ENCODE peak calls at places on chromosomes 2 and 18, in four cellular contexts. One of them, this sample, is unnamed.
A peak's percentile ranks its signal among the peaks of the same experiment; 100 is the strongest.

GRCh38 chr2:157250836-157251235 is 6.7 kb upstream of the GALNT5 start:
- DNase-seq in fibroblast of the aortic adventitia: no peak
- DNase-seq in psoas muscle: no peak
- DNase-seq in endodermal cell: no peak
- DNase-seq in this sample: no peak

GRCh38 chr18:33472554-33472953 is 32.0 kb upstream of the CCDC178 start:
- DNase-seq in psoas muscle: no peak
- DNase-seq in endodermal cell: no peak
- DNase-seq in fibroblast of the aortic adventitia: no peak
- DNase-seq in this sample: no peak

GRCh38 chr2:235709124-235709813 is 215.4 kb downstream of the AGAP1 start:
- DNase-seq in fibroblast of the aortic adventitia: no peak
- DNase-seq in endodermal cell: no peak
- DNase-seq in psoas muscle: peak; percentile 30
- DNase-seq in this sample: no peak

GRCh38 chr2:36352024-36352398 is 3.6 kb upstream of the CRIM1 start:
- DNase-seq in endodermal cell: peak; percentile 66
- DNase-seq in psoas muscle: no peak
- DNase-seq in fibroblast of the aortic adventitia: peak; percentile 75
- DNase-seq in this sample: peak; percentile 67

GRCh38 chr2:237691200-237691907 is 64.0 kb downstream of the LRRFIP1 start:
- DNase-seq in endodermal cell: peak; percentile 83
- DNase-seq in psoas muscle: no peak
- DNase-seq in fibroblast of the aortic adventitia: no peak
- DNase-seq in this sample: peak; percentile 51

GRCh38 chr2:45681675-45682074 is 30.2 kb downstream of the PRKCE start:
- DNase-seq in fibroblast of the aortic adventitia: peak; percentile 81
- DNase-seq in psoas muscle: peak; percentile 48
- DNase-seq in endodermal cell: no peak
- DNase-seq in this sample: peak; percentile 74

GRCh38 chr2:218870984-218871344 is 9.7 kb upstream of the WNT10A start:
- DNase-seq in endodermal cell: peak; percentile 49
- DNase-seq in psoas muscle: peak; percentile 39
- DNase-seq in fibroblast of the aortic adventitia: no peak
- DNase-seq in this sample: no peak

GRCh38 chr18:62625019-62625418 is 90.3 kb upstream of the PHLPP1 start:
- DNase-seq in psoas muscle: no peak
- DNase-seq in endodermal cell: no peak
- DNase-seq in fibroblast of the aortic adventitia: peak; percentile 56
- DNase-seq in this sample: no peak

GRCh38 chr2:200773083-200773482 is 38.6 kb upstream of the BZW1 start:
- DNase-seq in psoas muscle: no peak
- DNase-seq in fibroblast of the aortic adventitia: no peak
- DNase-seq in endodermal cell: no peak
- DNase-seq in this sample: no peak

GRCh38 chr2:71465961-71466300 is 12.6 kb downstream of the DYSF start:
- DNase-seq in endodermal cell: no peak
- DNase-seq in psoas muscle: no peak
- DNase-seq in fibroblast of the aortic adventitia: no peak
- DNase-seq in this sample: no peak

GRCh38 chr2:174172802-174173355 is 75.5 kb downstream of the OLA1 start:
- DNase-seq in endodermal cell: no peak
- DNase-seq in psoas muscle: no peak
- DNase-seq in fibroblast of the aortic adventitia: no peak
- DNase-seq in this sample: no peak

GRCh38 chr2:188623995-188624643 is 332.4 kb downstream of the GULP1 start:
- DNase-seq in psoas muscle: no peak
- DNase-seq in endodermal cell: no peak
- DNase-seq in fibroblast of the aortic adventitia: peak; percentile 88
- DNase-seq in this sample: peak; percentile 94

GRCh38 chr2:43458002-43458628 is 137.7 kb downstream of the THADA start:
- DNase-seq in psoas muscle: no peak
- DNase-seq in endodermal cell: no peak
- DNase-seq in fibroblast of the aortic adventitia: peak; percentile 77
- DNase-seq in this sample: peak; percentile 89

GRCh38 chr2:95060446-95061118 is 35.1 kb downstream of the MAL start:
- DNase-seq in psoas muscle: no peak
- DNase-seq in endodermal cell: peak; percentile 31
- DNase-seq in fibroblast of the aortic adventitia: no peak
- DNase-seq in this sample: no peak

GRCh38 chr2:83022631-83023210 is 1436.4 kb downstream of the SUCLG1 start:
- DNase-seq in psoas muscle: no peak
- DNase-seq in endodermal cell: no peak
- DNase-seq in fibroblast of the aortic adventitia: no peak
- DNase-seq in this sample: peak; percentile 7

GRCh38 chr18:7084080-7084765 is 33.4 kb downstream of the LAMA1 start:
- DNase-seq in endodermal cell: no peak
- DNase-seq in fibroblast of the aortic adventitia: peak; percentile 31
- DNase-seq in psoas muscle: no peak
- DNase-seq in this sample: peak; percentile 66

GRCh38 chr2:1687254-1687653 is 57.1 kb downstream of the PXDN start:
- DNase-seq in psoas muscle: no peak
- DNase-seq in fibroblast of the aortic adventitia: no peak
- DNase-seq in endodermal cell: peak; percentile 49
- DNase-seq in this sample: no peak

GRCh38 chr2:218805627-218806026 is 23.7 kb downstream of the CYP27A1 start:
- DNase-seq in fibroblast of the aortic adventitia: peak; percentile 49
- DNase-seq in psoas muscle: no peak
- DNase-seq in endodermal cell: no peak
- DNase-seq in this sample: peak; percentile 71

GRCh38 chr2:20149703-20150030 is 75.3 kb downstream of the SDC1 start:
- DNase-seq in endodermal cell: peak; percentile 36
- DNase-seq in fibroblast of the aortic adventitia: no peak
- DNase-seq in psoas muscle: no peak
- DNase-seq in this sample: no peak

GRCh38 chr2:10341193-10341592 is 38.5 kb downstream of the HPCAL1 start:
- DNase-seq in psoas muscle: no peak
- DNase-seq in fibroblast of the aortic adventitia: no peak
- DNase-seq in endodermal cell: no peak
- DNase-seq in this sample: no peak

GRCh38 chr2:162085090-162085891 is 11.3 kb upstream of the DPP4 start:
- DNase-seq in psoas muscle: no peak
- DNase-seq in fibroblast of the aortic adventitia: peak; percentile 98
- DNase-seq in endodermal cell: no peak
- DNase-seq in this sample: peak; percentile 98

GRCh38 chr2:74548285-74548918 is 5.3 kb downstream of the LOXL3 start:
- DNase-seq in endodermal cell: no peak
- DNase-seq in psoas muscle: no peak
- DNase-seq in fibroblast of the aortic adventitia: no peak
- DNase-seq in this sample: no peak

DNA sequence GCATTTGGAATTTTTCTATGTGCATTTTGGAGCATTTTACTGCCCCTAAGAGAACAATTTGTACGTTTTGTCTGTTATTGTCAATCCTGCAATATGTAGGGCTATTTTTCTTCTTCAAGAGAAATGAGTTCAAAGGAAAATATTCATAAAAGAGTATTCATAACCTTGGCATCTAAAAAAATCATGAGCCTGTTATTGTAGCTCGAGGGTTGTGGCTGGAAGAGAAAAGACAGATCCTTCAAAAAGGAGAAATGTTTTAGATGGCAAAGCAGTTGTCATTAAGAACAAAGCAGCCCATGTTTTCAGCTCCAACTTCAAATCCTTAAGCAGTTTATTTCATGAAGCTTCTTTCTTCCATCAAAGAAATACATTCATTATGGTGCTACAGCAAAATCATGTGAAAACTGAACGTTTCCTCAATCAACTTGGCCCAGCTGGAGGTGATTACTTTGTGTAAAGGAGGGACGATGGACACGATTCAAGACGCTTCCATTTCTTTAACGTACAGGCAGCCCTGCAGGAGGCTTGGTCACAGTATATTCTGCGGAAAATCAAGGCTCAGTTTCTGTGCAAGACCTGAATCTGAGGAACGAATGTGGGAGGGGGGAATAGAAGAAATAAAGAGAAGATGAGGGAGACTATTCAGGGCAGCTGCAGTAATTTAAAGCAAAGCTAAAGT is 31.4 kb downstream of the QPCT start:
- DNase-seq in psoas muscle: no peak
- DNase-seq in fibroblast of the aortic adventitia: no peak
- DNase-seq in endodermal cell: no peak
- DNase-seq in this sample: no peak
- H3K4me3 ChIP-seq in psoas muscle: peak overlapping the region; percentile 47
- H3K4me3 ChIP-seq in fibroblast of the aortic adventitia: no peak overlapping the region
- H3K4me3 ChIP-seq in endodermal cell: no peak overlapping the region
- H3K4me3 ChIP-seq in this sample: no peak overlapping the region

GRCh38 chr18:36942264-36942663 is 113.3 kb downstream of the KIAA1328 start:
- DNase-seq in fibroblast of the aortic adventitia: peak; percentile 31
- DNase-seq in endodermal cell: peak; percentile 55
- DNase-seq in psoas muscle: no peak
- DNase-seq in this sample: peak; percentile 55
- TF ChIP-seq CTCF in fibroblast of the aortic adventitia: peak; percentile 53
- TF ChIP-seq CTCF in endodermal cell: peak; percentile 97
- TF ChIP-seq CTCF in psoas muscle: no peak
- TF ChIP-seq CTCF in this sample: peak; percentile 81

GRCh38 chr2:225036431-225036830 is 5.8 kb downstream of the DOCK10 start:
- DNase-seq in endodermal cell: no peak
- DNase-seq in psoas muscle: no peak
- DNase-seq in fibroblast of the aortic adventitia: no peak
- DNase-seq in this sample: no peak

GRCh38 chr2:225040862-225041209 is 1.4 kb downstream of the DOCK10 start:
- DNase-seq in fibroblast of the aortic adventitia: no peak
- DNase-seq in endodermal cell: peak; percentile 51
- DNase-seq in psoas muscle: no peak
- DNase-seq in this sample: no peak

GRCh38 chr2:225038076-225038571 is 4.1 kb downstream of the DOCK10 start:
- DNase-seq in psoas muscle: no peak
- DNase-seq in fibroblast of the aortic adventitia: no peak
- DNase-seq in endodermal cell: no peak
- DNase-seq in this sample: no peak

GRCh38 chr2:225033440-225034390 is 8.6 kb downstream of the DOCK10 start:
- DNase-seq in psoas muscle: no peak
- DNase-seq in fibroblast of the aortic adventitia: no peak
- DNase-seq in endodermal cell: no peak
- DNase-seq in this sample: no peak

GRCh38 chr2:225037374-225038075 is 4.7 kb downstream of the DOCK10 start:
- DNase-seq in fibroblast of the aortic adventitia: peak; percentile 38
- DNase-seq in endodermal cell: no peak
- DNase-seq in psoas muscle: no peak
- DNase-seq in this sample: peak; percentile 90
- H3K4me3 ChIP-seq in fibroblast of the aortic adventitia: no peak overlapping the region
- H3K4me3 ChIP-seq in endodermal cell: no peak overlapping the region
- H3K4me3 ChIP-seq in psoas muscle: no peak overlapping the region
- H3K4me3 ChIP-seq in this sample: no peak overlapping the region

DNA sequence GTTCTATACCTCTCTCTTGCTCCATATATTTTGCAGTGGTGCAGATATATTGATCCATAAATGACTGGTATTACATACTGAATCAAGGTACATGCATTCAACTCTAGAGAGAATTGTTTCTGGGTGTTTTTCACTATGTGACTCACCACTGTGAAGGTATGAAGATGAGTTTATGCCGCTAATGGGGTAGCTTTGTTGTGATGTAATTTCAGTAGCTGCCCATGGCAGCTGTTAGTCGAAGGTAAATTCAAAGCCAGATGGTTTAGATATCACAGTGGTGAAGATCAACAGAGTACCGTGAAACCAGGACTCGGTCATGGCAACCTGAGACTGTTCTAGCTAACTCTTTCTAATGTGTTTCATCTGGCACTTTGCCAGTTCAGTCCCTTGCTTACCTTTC is 50.4 kb downstream of the PKP4 start:
- DNase-seq in fibroblast of the aortic adventitia: no peak
- DNase-seq in endodermal cell: no peak
- DNase-seq in psoas muscle: no peak
- DNase-seq in this sample: no peak
- TF ChIP-seq CTCF in fibroblast of the aortic adventitia: no peak
- TF ChIP-seq CTCF in endodermal cell: no peak
- TF ChIP-seq CTCF in psoas muscle: no peak
- TF ChIP-seq CTCF in this sample: no peak

GRCh38 chr2:39778233-39778632 is 825 bp downstream of the THUMPD2 start:
- DNase-seq in psoas muscle: no peak
- DNase-seq in endodermal cell: no peak
- DNase-seq in fibroblast of the aortic adventitia: no peak
- DNase-seq in this sample: no peak
- H3K4me3 ChIP-seq in psoas muscle: peak overlapping the region; percentile 90
- H3K4me3 ChIP-seq in endodermal cell: peak overlapping the region; percentile 99
- H3K4me3 ChIP-seq in fibroblast of the aortic adventitia: peak overlapping the region; percentile 85
- H3K4me3 ChIP-seq in this sample: peak overlapping the region; percentile 84

DNA sequence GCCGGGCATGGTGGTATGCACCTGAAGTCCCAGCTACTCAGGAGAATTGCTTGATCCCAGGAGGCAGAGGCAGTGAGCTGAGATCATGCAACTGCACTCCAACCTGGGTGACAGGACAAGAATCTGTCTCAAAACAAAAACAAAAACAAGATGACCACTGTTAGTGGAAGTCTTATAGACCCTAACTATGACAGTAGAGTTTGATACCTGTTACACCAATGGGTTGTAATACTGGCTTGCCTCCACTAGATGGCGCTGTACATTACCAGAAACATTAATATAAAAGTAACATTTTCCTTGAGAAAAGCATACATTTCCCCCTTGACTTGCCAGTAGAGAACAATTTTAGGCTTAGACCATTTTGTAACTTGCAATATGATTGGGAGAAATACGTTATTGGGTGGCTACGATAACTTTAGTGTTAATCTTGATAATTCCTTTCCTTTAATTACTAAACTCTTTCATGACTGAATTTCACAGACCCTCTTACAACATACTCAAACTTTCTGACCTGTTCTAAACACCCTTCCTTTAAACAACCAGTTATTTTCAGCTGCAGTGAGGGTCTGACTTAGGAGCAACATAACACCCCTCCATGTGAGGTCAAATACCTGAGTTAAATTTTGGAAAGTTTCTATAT is 19.5 kb downstream of the SLC25A52 start:
- DNase-seq in endodermal cell: peak; percentile 82
- DNase-seq in fibroblast of the aortic adventitia: peak; percentile 61
- DNase-seq in psoas muscle: no peak
- DNase-seq in this sample: peak; percentile 46
- TF ChIP-seq CTCF in endodermal cell: peak; percentile 94
- TF ChIP-seq CTCF in fibroblast of the aortic adventitia: peak; percentile 85
- TF ChIP-seq CTCF in psoas muscle: peak; percentile 94
- TF ChIP-seq CTCF in this sample: peak; percentile 77

This sample was measured in fibroblast of villous mesenchyme.